ENCODE peak calls at places on chromosome 17, in seven cellular contexts. O is stimulated activated CD4-positive, alpha-beta T cell treated with anti-CD3 and anti-CD28 coated beads, Interleukin-1b, Interleukin-23, amount 100 ng/mL, for 1 hour; B is endothelial cell; G is left colon; N is H9; J is IMR-90; F is AG09319. I is an unnamed sample.

GRCh38 chr17:33500141-33500540 is 207.0 kb upstream of the ASIC2 start:
- DNase-seq in F (no peak), J (no peak), O (no peak), G (no peak), N (no peak), B (no peak), I (no peak)

GRCh38 chr17:77783991-77784820 is 174.3 kb upstream of the TNRC6C start:
- DNase-seq in G (no peak), N (no peak), F (no peak), O (peak), J (no peak), B (no peak), I (no peak)

GRCh38 chr17:71869833-71870545 is 250.8 kb upstream of the SOX9 start:
- DNase-seq in G (no peak), J (no peak), O (no peak), B (no peak), F (no peak), N (no peak), I (no peak)

GRCh38 chr17:77647531-77647930 is 311.0 kb upstream of the TNRC6C start:
- DNase-seq in G (no peak), B (no peak), O (no peak), J (no peak), F (no peak), N (peak), I (no peak)

GRCh38 chr17:5526821-5527598 is 40.6 kb downstream of the MIS12 start:
- DNase-seq in F (peak), J (peak), G (peak), B (peak), N (no peak), O (peak), I (no peak)

GRCh38 chr17:40307001-40307690 is 1.8 kb upstream of the RARA start:
- DNase-seq in N (no peak), J (no peak), O (no peak), F (peak), G (no peak), B (no peak), I (no peak)

GRCh38 chr17:83195330-83196087 is 116.1 kb downstream of the METRNL start:
- DNase-seq in G (peak), N (no peak), B (no peak), F (peak), O (no peak), J (no peak), I (peak)

GRCh38 chr17:71548540-71549190 is 572.2 kb upstream of the SOX9 start:
- DNase-seq in F (no peak), N (no peak), O (no peak), B (no peak), G (no peak), J (peak), I (no peak)

GRCh38 chr17:1511290-1511689 is 5.1 kb downstream of the INPP5K start:
- DNase-seq in F (no peak), O (no peak), G (no peak), N (no peak), B (no peak), J (no peak), I (no peak)

GRCh38 chr17:50163846-50164696 is 1.7 kb upstream of the SGCA start:
- DNase-seq in F (no peak), G (no peak), O (no peak), J (no peak), N (no peak), B (no peak), I (no peak)

GRCh38 chr17:80939151-80940145 is 52.2 kb upstream of the CHMP6 start:
- DNase-seq in G (peak), F (no peak), O (no peak), N (no peak), J (no peak), B (no peak), I (no peak)

GRCh38 chr17:77601054-77601979 is 357.2 kb upstream of the TNRC6C start:
- DNase-seq in G (no peak), J (no peak), O (no peak), B (no peak), N (peak), F (no peak), I (peak)

GRCh38 chr17:57085448-57086068 is 512 bp downstream of the AKAP1 start:
- DNase-seq in N (peak), F (no peak), J (peak), B (peak), G (peak), O (peak), I (peak)

GRCh38 chr17:901964-902363 is 77.6 kb downstream of the NXN start:
- DNase-seq in N (no peak), J (peak), F (no peak), O (no peak), B (no peak), G (no peak), I (no peak)

GRCh38 chr17:28230011-28230410 is 89.0 kb upstream of the TMEM97 start:
- DNase-seq in F (no peak), O (no peak), G (no peak), N (no peak), J (no peak), B (no peak), I (no peak)

GRCh38 chr17:31266042-31266441 is 31.0 kb downstream of the OMG start:
- DNase-seq in J (no peak), N (no peak), O (no peak), F (no peak), B (no peak), G (no peak), I (no peak)

GRCh38 chr17:75783803-75784472 is 668 bp upstream of the UNK start:
- DNase-seq in N (no peak), J (no peak), G (peak), O (no peak), B (no peak), F (no peak), I (peak)

GRCh38 chr17:48416971-48417370 is 13.0 kb downstream of the SKAP1 start:
- DNase-seq in F (no peak), N (no peak), O (no peak), G (no peak), B (no peak), J (no peak), I (no peak)

GRCh38 chr17:43908111-43908721 is 880 bp upstream of the MPP2 start:
- DNase-seq in O (no peak), B (peak), G (peak), N (peak), J (peak), F (no peak), I (peak)

GRCh38 chr17:45640141-45640850 is 143.8 kb upstream of the CRHR1 start:
- DNase-seq in N (peak), B (peak), G (peak), F (peak), O (peak), J (peak), I (peak)

GRCh38 chr17:49210158-49211029 is at the start of the genes ABI3 and GNGT2:
- DNase-seq in F (no peak), G (peak), N (peak), O (peak), B (peak), J (peak), I (peak)

GRCh38 chr17:33124185-33124584 is 132.5 kb downstream of the SPACA3 start:
- DNase-seq in O (no peak), N (no peak), F (no peak), J (no peak), B (no peak), G (no peak), I (no peak)

GRCh38 chr17:66677201-66677981 is 157.5 kb upstream of the CACNG5 start:
- DNase-seq in N (peak), F (no peak), O (no peak), J (peak), G (no peak), B (no peak), I (no peak)

GRCh38 chr17:17253445-17253844 is 16.5 kb upstream of the FLCN start:
- DNase-seq in N (no peak), B (no peak), J (no peak), G (no peak), F (no peak), O (no peak), I (no peak)

GRCh38 chr17:56599093-56599492 is 5.6 kb downstream of the NOG start:
- DNase-seq in N (no peak), B (no peak), J (no peak), G (no peak), O (no peak), F (no peak), I (no peak)

GRCh38 chr17:19398301-19399181 is 11.6 kb upstream of the MFAP4 start:
- DNase-seq in N (no peak), B (no peak), F (no peak), O (no peak), G (peak), J (no peak), I (peak)

GRCh38 chr17:81393684-81394376 is 1.4 kb upstream of the BAHCC1 start:
- DNase-seq in G (peak), B (peak), F (peak), O (no peak), N (peak), J (peak), I (peak)

GRCh38 chr17:16354585-16354984 is 1.3 kb upstream of the CENPV start:
- DNase-seq in G (no peak), N (peak), O (no peak), B (no peak), F (no peak), J (no peak), I (no peak)

GRCh38 chr17:17114592-17115225 is 72.5 kb downstream of the MPRIP start:
- DNase-seq in J (no peak), N (no peak), F (no peak), G (no peak), B (no peak), O (no peak), I (no peak)

GRCh38 chr17:74259667-74260524 is 14.1 kb upstream of the DNAI2 start:
- DNase-seq in N (peak), B (no peak), F (no peak), G (no peak), J (no peak), O (no peak), I (no peak)

GRCh38 chr17:50051082-50051576 is 4.8 kb upstream of the ITGA3 start:
- DNase-seq in G (no peak), F (no peak), N (peak), B (no peak), J (peak), O (peak), I (peak)

GRCh38 chr17:48179071-48179945 is 71.7 kb downstream of the SNX11 start:
- DNase-seq in G (no peak), N (no peak), O (no peak), F (no peak), J (no peak), B (no peak), I (no peak)

GRCh38 chr17:82690786-82691489 is 7.6 kb downstream of the RAB40B start:
- DNase-seq in B (no peak), F (no peak), J (no peak), G (no peak), O (no peak), N (no peak), I (no peak)

GRCh38 chr17:79833744-79834574 is 5.3 kb downstream of the CBX4 start:
- DNase-seq in J (no peak), F (no peak), G (peak), O (no peak), N (peak), B (no peak), I (no peak)

GRCh38 chr17:61904094-61904710 is 23.6 kb downstream of the INTS2 start:
- DNase-seq in J (no peak), B (no peak), O (no peak), N (no peak), F (no peak), G (no peak), I (no peak)

GRCh38 chr17:45104497-45104896 is 27.8 kb downstream of the PLCD3 start:
- DNase-seq in N (no peak), G (no peak), B (no peak), O (no peak), J (no peak), F (no peak), I (no peak)

GRCh38 chr17:61209524-61209923 is 190.1 kb upstream of the TBX2 start:
- DNase-seq in F (no peak), B (no peak), G (no peak), O (no peak), J (no peak), N (no peak), I (no peak)

I was measured in stomach.